ENCODE peak calls at places on chromosomes 3 and 15, in seven cellular contexts. V, E, P, K, L, U and I are unnamed samples.

GRCh38 chr3:100225883-100226282 is 34.9 kb upstream of the TBC1D23 start:
- DNase-seq in U (no peak), L (no peak), V (no peak), P (peak), K (no peak), E (no peak), I (no peak)

GRCh38 chr3:155743616-155744015 is 1.3 kb downstream of the PLCH1 start:
- DNase-seq in P (no peak), K (no peak), L (peak), U (no peak), V (no peak), E (no peak), I (no peak)

GRCh38 chr3:46585799-46586693 is 19.9 kb upstream of the LRRC2 start:
- DNase-seq in V (no peak), P (peak), U (no peak), E (no peak), L (no peak), K (no peak), I (no peak)

GRCh38 chr3:113231827-113232253 is 20.5 kb downstream of the BOC start:
- DNase-seq in E (no peak), L (no peak), P (peak), U (no peak), V (no peak), K (no peak), I (no peak)

GRCh38 chr15:81400640-81401236 is 26.7 kb upstream of the TMC3 start:
- DNase-seq in P (peak), E (peak), U (peak), K (no peak), V (peak), L (peak), I (peak)

GRCh38 chr3:176078916-176079315 is 1118.4 kb downstream of the TBL1XR1 start:
- DNase-seq in P (no peak), V (no peak), K (no peak), L (no peak), E (no peak), U (no peak), I (no peak)

GRCh38 chr3:64685800-64686445 is 1.9 kb downstream of the ADAMTS9 start:
- DNase-seq in V (no peak), E (peak), U (no peak), L (peak), K (no peak), P (peak), I (no peak)

GRCh38 chr3:162338514-162338913 is 841.9 kb downstream of the OTOL1 start:
- DNase-seq in E (no peak), V (no peak), P (no peak), K (no peak), L (no peak), U (no peak), I (no peak)

GRCh38 chr15:93110502-93111040 is 21.6 kb upstream of the RGMA start:
- DNase-seq in E (no peak), V (no peak), P (no peak), K (no peak), U (no peak), L (no peak), I (no peak)

GRCh38 chr3:111332488-111333095 is 209.4 kb upstream of the CD96 start:
- DNase-seq in V (no peak), U (no peak), P (no peak), L (no peak), K (no peak), E (no peak), I (no peak)

GRCh38 chr3:33437556-33438283 is 2.5 kb downstream of the UBP1 start:
- DNase-seq in L (no peak), P (peak), E (no peak), V (no peak), K (no peak), U (no peak), I (no peak)

GRCh38 chr3:46998121-46998851 is 18.8 kb downstream of the NBEAL2 start:
- DNase-seq in L (peak), P (peak), E (peak), V (no peak), U (peak), K (peak), I (peak)

GRCh38 chr3:66239513-66240135 is 18.8 kb downstream of the SLC25A26 start:
- DNase-seq in V (no peak), U (no peak), E (no peak), L (no peak), P (no peak), K (no peak), I (no peak)

GRCh38 chr3:10173926-10174435 is 9.3 kb downstream of the IRAK2 start:
- DNase-seq in U (no peak), K (no peak), L (no peak), V (no peak), E (peak), P (peak), I (no peak)

GRCh38 chr3:6417174-6417573 is 443.7 kb upstream of the GRM7 start:
- DNase-seq in K (no peak), V (no peak), L (no peak), U (no peak), P (no peak), E (no peak), I (no peak)

GRCh38 chr3:142857056-142857455 is 31.8 kb downstream of the PCOLCE2 start:
- DNase-seq in E (peak), V (no peak), L (peak), U (no peak), P (peak), K (no peak), I (no peak)

GRCh38 chr3:133896002-133896761 is 500 bp upstream of the RAB6B start:
- DNase-seq in E (peak), U (no peak), V (no peak), K (no peak), L (no peak), P (no peak), I (no peak)

GRCh38 chr3:107845355-107846281 is 245.2 kb downstream of the CD47 start:
- DNase-seq in E (no peak), P (no peak), U (no peak), K (no peak), V (no peak), L (no peak), I (no peak)

GRCh38 chr3:150911780-150912179 is 6.5 kb upstream of the MINDY4B start:
- DNase-seq in L (no peak), K (no peak), P (no peak), U (no peak), V (no peak), E (no peak), I (no peak)

GRCh38 chr15:78369161-78369560 is 29.0 kb downstream of the CRABP1 start:
- DNase-seq in E (no peak), P (no peak), K (no peak), U (no peak), L (no peak), V (no peak), I (no peak)

GRCh38 chr15:78368115-78368514 is 28.0 kb downstream of the CRABP1 start:
- DNase-seq in P (no peak), L (no peak), U (no peak), K (no peak), E (no peak), V (no peak), I (no peak)

GRCh38 chr15:78366342-78366741 is 26.2 kb downstream of the CRABP1 start:
- DNase-seq in L (no peak), E (no peak), P (no peak), V (no peak), K (no peak), U (no peak), I (no peak)

GRCh38 chr15:78370013-78370412 is 29.9 kb downstream of the CRABP1 start:
- DNase-seq in P (no peak), L (no peak), E (no peak), U (no peak), V (no peak), K (no peak), I (no peak)

DNA sequence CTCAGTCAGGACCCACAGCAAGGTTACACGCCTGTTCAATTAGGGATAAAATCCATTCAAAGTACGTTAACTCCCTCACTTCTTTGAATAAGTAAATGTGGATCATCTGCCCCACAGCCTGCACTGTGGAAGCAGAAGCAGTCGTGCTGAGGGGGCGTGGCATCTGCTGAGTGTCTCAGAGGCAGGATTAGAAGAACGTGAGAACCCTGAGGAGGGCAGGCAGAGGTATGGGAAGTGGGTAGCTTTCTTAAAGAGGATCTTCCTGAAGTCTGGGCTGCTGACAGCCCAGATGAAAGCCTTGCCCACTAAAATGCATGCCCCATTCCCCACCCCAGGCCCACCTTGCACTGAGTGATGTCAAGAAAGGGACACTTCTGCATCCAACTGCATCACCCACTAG is 28.5 kb downstream of the CRABP1 start:
- DNase-seq in L (no peak), E (no peak), K (no peak), P (no peak), U (no peak), V (no peak), I (no peak)
- TF ChIP-seq TAF1 in L (no peak), E (no peak), K (no peak), P (no peak), U (no peak), V (no peak), I (no peak)

GRCh38 chr15:78682693-78683410 is 41.8 kb upstream of the CHRNB4 start:
- DNase-seq in E (no peak), V (no peak), U (no peak), L (no peak), P (no peak), K (no peak), I (no peak)
- TF ChIP-seq POLR2AphosphoS5 in E (no peak), V (no peak), U (no peak), L (no peak), P (no peak), K (no peak), I (no peak)

DNA sequence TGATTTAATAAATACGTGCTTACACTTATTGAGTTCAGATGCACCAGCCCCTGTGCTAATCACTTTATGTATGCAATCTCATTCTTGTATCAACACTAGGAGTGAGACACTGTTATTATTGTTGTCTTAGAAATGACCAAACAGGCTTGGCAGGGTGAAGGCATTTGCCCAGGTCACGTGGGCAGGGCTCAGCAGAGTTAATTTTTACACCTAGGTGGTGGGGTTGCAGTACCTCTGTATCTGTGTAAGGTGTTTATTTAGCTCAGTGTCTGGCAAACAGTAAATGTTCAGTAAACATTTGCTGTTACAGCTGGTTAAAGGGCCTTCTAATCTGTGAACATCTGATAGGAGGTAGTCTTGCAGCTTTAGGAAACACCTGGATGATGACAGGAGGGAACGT is 200.0 kb downstream of the CACNA2D3 start:
- DNase-seq in L (no peak), U (no peak), K (no peak), E (no peak), V (no peak), P (peak), I (no peak)
- TF ChIP-seq TAF1 in L (no peak), U (no peak), K (no peak), E (no peak), V (no peak), P (no peak), I (no peak)

GRCh38 chr3:50155491-50155878 is 361 bp downstream of the SEMA3F start:
- DNase-seq in U (no peak), L (no peak), P (no peak), V (no peak), E (no peak), K (no peak), I (no peak)

GRCh38 chr3:50156549-50156948 is 1.4 kb downstream of the SEMA3F start:
- DNase-seq in K (no peak), L (no peak), P (no peak), V (no peak), E (no peak), U (no peak), I (no peak)

GRCh38 chr3:50157821-50158556 is 2.9 kb downstream of the SEMA3F start:
- DNase-seq in P (no peak), K (no peak), L (no peak), E (peak), U (no peak), V (no peak), I (no peak)

GRCh38 chr3:50155891-50156290 is 767 bp downstream of the SEMA3F start:
- DNase-seq in P (no peak), U (no peak), E (no peak), K (no peak), L (no peak), V (no peak), I (no peak)

GRCh38 chr3:50156991-50157493 is 1.9 kb downstream of the SEMA3F start:
- DNase-seq in L (no peak), P (no peak), V (no peak), U (no peak), K (no peak), E (peak), I (no peak)
- TF ChIP-seq POLR2AphosphoS5 in L (no peak), P (no peak), V (no peak), U (no peak), K (no peak), E (no peak), I (no peak)

GRCh38 chr3:132394334-132394733 is 23.0 kb upstream of the DNAJC13 start:
- DNase-seq in P (no peak), V (no peak), K (no peak), E (no peak), L (peak), U (no peak), I (no peak)
- TF ChIP-seq TAF1 in P (no peak), V (no peak), K (no peak), E (no peak), L (no peak), U (no peak), I (no peak)